ENCODE peak calls at places on chromosome 18, in seven cellular contexts. K, T, W, M, R, Y and I are unnamed samples.

GRCh38 chr18:60892441-60892840 is 440.8 kb upstream of the CDH20 start:
- DNase-seq in K (no peak), T (no peak), W (no peak), M (no peak), R (no peak), Y (no peak), I (no peak)

GRCh38 chr18:23196119-23197004 is 61.1 kb downstream of the CABLES1 start:
- DNase-seq in K (no peak), T (no peak), W (no peak), M (no peak), R (no peak), Y (no peak), I (no peak)

GRCh38 chr18:78169487-78169886 is 810.1 kb upstream of the SALL3 start:
- DNase-seq in K (no peak), T (no peak), W (no peak), M (no peak), R (no peak), Y (no peak), I (no peak)

GRCh38 chr18:22691988-22692710 is 241.0 kb upstream of the RBBP8 start:
- DNase-seq in K (no peak), T (peak), W (no peak), M (no peak), R (no peak), Y (no peak), I (no peak)

GRCh38 chr18:79911009-79911870 is 40.2 kb downstream of the SLC66A2 start:
- DNase-seq in K (no peak), T (no peak), W (peak), M (no peak), R (no peak), Y (no peak), I (no peak)

GRCh38 chr18:59323931-59324622 is 5.6 kb upstream of the CPLX4 start:
- DNase-seq in K (no peak), T (peak), W (no peak), M (no peak), R (no peak), Y (no peak), I (no peak)

GRCh38 chr18:31498450-31499156 is 626 bp downstream of the DSG2 start:
- DNase-seq in K (peak), T (no peak), W (no peak), M (no peak), R (no peak), Y (no peak), I (no peak)

GRCh38 chr18:67408240-67408639 is 108.3 kb downstream of the DSEL start:
- DNase-seq in K (no peak), T (peak), W (no peak), M (no peak), R (no peak), Y (no peak), I (no peak)

GRCh38 chr18:77100751-77101355 is 31.7 kb downstream of the MBP start:
- DNase-seq in K (no peak), T (no peak), W (no peak), M (no peak), R (no peak), Y (no peak), I (no peak)

GRCh38 chr18:22710628-22711380 is 222.3 kb upstream of the RBBP8 start:
- DNase-seq in K (no peak), T (peak), W (no peak), M (peak), R (no peak), Y (peak), I (peak)

GRCh38 chr18:79988925-79989361 is 580 bp upstream of the TXNL4A start:
- DNase-seq in K (peak), T (peak), W (peak), M (no peak), R (peak), Y (peak), I (no peak)

GRCh38 chr18:75247601-75248421 is 37.2 kb downstream of the TSHZ1 start:
- DNase-seq in K (no peak), T (peak), W (no peak), M (no peak), R (no peak), Y (no peak), I (no peak)

GRCh38 chr18:4908239-4908638 is 288.8 kb downstream of the AKAIN1 start:
- DNase-seq in K (no peak), T (no peak), W (no peak), M (no peak), R (no peak), Y (no peak), I (no peak)

GRCh38 chr18:74732380-74732779 is 134.7 kb downstream of the ZNF407 start:
- DNase-seq in K (no peak), T (no peak), W (no peak), M (no peak), R (no peak), Y (no peak), I (no peak)

GRCh38 chr18:39571511-39571910 is 2005.9 kb upstream of the CELF4 start:
- DNase-seq in K (no peak), T (peak), W (no peak), M (peak), R (no peak), Y (no peak), I (no peak)

DNA sequence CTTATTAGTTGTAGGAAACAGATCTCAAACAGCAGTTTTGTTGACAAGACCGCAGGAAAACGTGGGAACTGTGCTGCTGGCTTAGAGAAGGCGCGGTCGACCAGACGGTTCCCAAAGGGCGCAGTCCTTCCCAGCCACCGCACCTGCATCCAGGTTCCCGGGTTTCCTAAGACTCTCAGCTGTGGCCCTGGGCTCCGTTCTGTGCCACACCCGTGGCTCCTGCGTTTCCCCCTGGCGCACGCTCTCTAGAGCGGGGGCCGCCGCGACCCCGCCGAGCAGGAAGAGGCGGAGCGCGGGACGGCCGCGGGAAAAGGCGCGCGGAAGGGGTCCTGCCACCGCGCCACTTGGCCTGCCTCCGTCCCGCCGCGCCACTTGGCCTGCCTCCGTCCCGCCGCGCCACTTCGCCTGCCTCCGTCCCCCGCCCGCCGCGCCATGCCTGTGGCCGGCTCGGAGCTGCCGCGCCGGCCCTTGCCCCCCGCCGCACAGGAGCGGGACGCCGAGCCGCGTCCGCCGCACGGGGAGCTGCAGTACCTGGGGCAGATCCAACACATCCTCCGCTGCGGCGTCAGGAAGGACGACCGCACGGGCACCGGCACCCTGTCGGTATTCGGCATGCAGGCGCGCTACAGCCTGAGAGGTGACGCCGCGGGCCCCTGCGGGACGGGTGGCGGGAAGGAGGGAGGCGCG is at the start of gene TYMS:
- DNase-seq in K (peak), T (peak), W (peak), M (peak), R (no peak), Y (peak), I (peak)
- TF ChIP-seq POLR2A in K (no peak), T (no peak), W (no peak), M (no peak), R (no peak), Y (no peak), I (peak)

GRCh38 chr18:1353025-1353424 is 448.4 kb downstream of the ADCYAP1 start:
- DNase-seq in K (no peak), T (no peak), W (no peak), M (no peak), R (no peak), Y (no peak), I (no peak)

DNA sequence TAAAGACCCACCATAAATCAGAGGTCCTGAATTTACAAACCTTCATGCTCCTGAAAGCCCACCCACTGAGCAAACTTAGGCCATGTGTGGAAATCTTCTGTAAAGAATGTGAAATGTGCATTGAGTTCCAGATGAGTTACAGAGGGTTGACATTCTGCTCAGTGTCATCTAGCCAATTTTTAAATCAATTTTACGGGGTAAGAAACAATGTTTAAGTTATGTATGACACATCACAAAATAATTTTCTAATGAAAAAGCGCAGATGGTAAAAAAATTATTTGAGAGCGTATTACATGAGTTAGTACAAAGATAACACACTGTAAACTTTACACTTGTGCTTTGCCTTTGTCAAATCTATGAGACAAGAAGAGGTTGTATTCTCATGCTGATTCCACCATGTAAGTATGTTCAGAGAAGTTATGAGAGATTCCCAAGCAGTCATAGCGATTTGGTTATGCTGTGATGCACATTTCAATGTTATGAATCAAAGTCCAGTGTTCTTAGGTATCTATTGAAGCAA is 446.3 kb downstream of the ADCYAP1 start:
- DNase-seq in K (no peak), T (no peak), W (no peak), M (no peak), R (no peak), Y (no peak), I (no peak)
- TF ChIP-seq POLR2A in K (no peak), T (no peak), W (no peak), M (no peak), R (no peak), Y (no peak), I (no peak)

DNA sequence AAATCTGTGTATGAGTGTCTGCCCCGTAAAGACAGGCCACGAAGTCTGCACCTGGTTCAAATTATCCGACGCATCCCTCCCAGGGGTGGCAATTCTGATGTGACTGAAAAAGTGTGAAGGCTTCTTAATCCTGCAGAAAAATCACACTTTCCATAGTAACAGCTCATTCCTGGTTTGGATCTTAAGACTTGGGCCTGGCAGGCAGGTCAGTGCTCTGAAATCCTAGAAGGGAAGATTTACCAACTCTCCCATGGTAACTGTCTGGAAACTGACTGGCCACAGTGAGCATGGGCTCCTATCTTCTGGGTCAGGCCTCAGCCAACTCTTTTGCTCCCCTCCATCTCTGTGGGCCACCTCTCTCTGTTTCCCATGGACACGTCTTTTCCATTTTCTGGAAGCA is 86.8 kb downstream of the ACAA2 start:
- DNase-seq in K (no peak), T (peak), W (no peak), M (no peak), R (no peak), Y (no peak), I (no peak)
- TF ChIP-seq POLR2A in K (no peak), T (no peak), W (no peak), M (no peak), R (no peak), Y (no peak), I (no peak)

GRCh38 chr18:3605562-3606443 is 155.8 kb downstream of the TGIF1 start:
- DNase-seq in K (no peak), T (peak), W (peak), M (no peak), R (peak), Y (no peak), I (no peak)

GRCh38 chr18:3610188-3610708 is 160.3 kb downstream of the TGIF1 start:
- DNase-seq in K (no peak), T (no peak), W (peak), M (no peak), R (no peak), Y (no peak), I (no peak)

GRCh38 chr18:3607309-3608098 is 157.5 kb downstream of the TGIF1 start:
- DNase-seq in K (no peak), T (no peak), W (peak), M (no peak), R (peak), Y (no peak), I (no peak)

GRCh38 chr18:3610818-3611217 is 160.8 kb downstream of the TGIF1 start:
- DNase-seq in K (no peak), T (peak), W (peak), M (no peak), R (peak), Y (no peak), I (no peak)

GRCh38 chr18:3608488-3608887 is 158.5 kb downstream of the TGIF1 start:
- DNase-seq in K (no peak), T (no peak), W (no peak), M (no peak), R (no peak), Y (no peak), I (no peak)
- TF ChIP-seq POLR2A in K (no peak), T (no peak), W (no peak), M (no peak), R (no peak), Y (no peak), I (no peak)